ENCODE peak calls at places on chromosomes 6 and 20, in eight cellular contexts. N is stomach, M is GM06990, E is psoas muscle, R is colonic mucosa, Z is kidney epithelial cell, K is mesendoderm, W is left ventricle myocardium inferior. I is an unnamed sample.

GRCh38 chr6:79598012-79598411 is 33.1 kb upstream of the SH3BGRL2 start:
- DNase-seq in E (no peak), M (no peak), Z (no peak), N (no peak), W (no peak), R (no peak), K (no peak), I (no peak)

GRCh38 chr6:10300071-10300470 is 114.8 kb downstream of the TFAP2A start:
- DNase-seq in N (no peak), E (no peak), M (no peak), W (no peak), R (no peak), Z (peak; percentile 71), K (no peak), I (no peak)

GRCh38 chr6:150417247-150417646 is 48.4 kb downstream of the IYD start:
- DNase-seq in R (no peak), E (no peak), K (no peak), M (no peak), W (no peak), Z (no peak), N (no peak), I (no peak)

GRCh38 chr6:129215246-129215645 is 332.3 kb downstream of the LAMA2 start:
- DNase-seq in K (no peak), N (no peak), R (no peak), M (no peak), Z (no peak), E (no peak), W (no peak), I (no peak)

GRCh38 chr20:22791877-22792525 is 207.6 kb upstream of the FOXA2 start:
- DNase-seq in E (no peak), M (no peak), W (no peak), R (no peak), Z (no peak), N (no peak), K (no peak), I (no peak)

GRCh38 chr6:93562566-93562965 is 143.2 kb upstream of the EPHA7 start:
- DNase-seq in Z (no peak), M (no peak), R (no peak), W (no peak), K (no peak), E (no peak), N (no peak), I (no peak)

GRCh38 chr6:10347561-10348327 is 67.1 kb downstream of the TFAP2A start:
- DNase-seq in W (no peak), N (no peak), R (no peak), E (no peak), M (no peak), K (peak; percentile 69), Z (peak; percentile 53), I (peak; percentile 58)

GRCh38 chr6:106347219-106347618 is 13.3 kb upstream of the CRYBG1 start:
- DNase-seq in R (no peak), K (no peak), N (no peak), W (no peak), M (no peak), E (no peak), Z (no peak), I (no peak)

GRCh38 chr6:49606696-49607390 is 29.8 kb downstream of the RHAG start:
- DNase-seq in W (no peak), K (peak; percentile 70), N (no peak), E (no peak), R (peak; percentile 35), M (no peak), Z (peak; percentile 47), I (peak; percentile 8)

DNA sequence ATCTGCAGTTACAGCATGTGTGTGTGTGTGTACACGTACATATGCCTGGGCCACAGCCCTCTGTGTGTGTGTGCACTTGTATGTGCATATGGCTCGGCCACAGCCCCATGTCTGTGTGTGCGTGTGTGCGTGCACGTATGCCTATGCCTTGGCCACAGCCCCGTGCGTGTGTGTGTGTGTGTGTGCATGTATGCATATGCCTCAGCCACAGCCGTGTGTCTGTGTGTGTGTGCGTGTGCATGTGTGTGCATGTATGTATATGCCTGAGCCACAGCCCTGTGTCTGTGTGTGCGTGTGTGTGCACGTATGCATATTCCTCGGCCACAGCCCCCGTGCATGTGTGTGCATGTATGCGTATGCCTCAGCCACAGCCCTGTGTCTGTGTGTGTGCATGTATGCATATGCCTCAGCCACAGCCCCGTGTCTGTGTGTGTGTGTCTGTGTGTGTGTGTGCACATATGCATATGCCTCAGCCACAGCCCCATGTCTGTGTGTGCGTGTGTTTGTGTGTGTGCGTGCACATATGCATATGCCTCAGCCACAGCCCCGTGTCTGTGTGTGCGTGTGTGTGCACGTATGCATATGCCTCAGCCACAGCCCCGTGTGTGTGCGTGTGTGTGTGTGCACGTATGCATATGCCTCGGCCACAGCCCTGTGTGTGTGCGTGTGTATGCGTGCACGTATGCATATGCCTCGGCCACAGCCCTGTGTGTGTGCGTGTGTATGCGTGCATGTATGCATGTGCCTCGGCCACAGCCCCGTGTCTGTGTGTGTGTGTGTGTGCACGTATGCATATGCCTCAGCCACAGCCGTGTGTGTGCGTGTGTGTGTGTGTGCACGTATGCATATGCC is 14.6 kb upstream of the C20orf204 start:
- DNase-seq in N (no peak), W (no peak), R (no peak), K (no peak), M (no peak), Z (no peak), E (no peak), I (no peak)
- H3K36me3 ChIP-seq in N (peaks cover 95% of the 10 kb centered on the region), W (peaks cover 92% of the 10 kb centered on the region), R (peaks cover 42% of the 10 kb centered on the region), K (peaks cover 17% of the 10 kb centered on the region), M (peaks cover 52% of the 10 kb centered on the region), Z (peaks cover 3% of the 10 kb centered on the region), E (no peaks in the 10 kb centered on the region), I (peaks cover 50% of the 10 kb centered on the region)

GRCh38 chr6:112179631-112180030 is 74.7 kb downstream of the LAMA4 start:
- DNase-seq in M (no peak), K (no peak), R (no peak), W (no peak), N (no peak), E (no peak), Z (no peak), I (no peak)
- H3K36me3 ChIP-seq in M (no peaks in the 10 kb centered on the region), K (no peaks in the 10 kb centered on the region), R (no peaks in the 10 kb centered on the region), W (peaks cover 66% of the 10 kb centered on the region), N (no peaks in the 10 kb centered on the region), E (no peaks in the 10 kb centered on the region), Z (no peaks in the 10 kb centered on the region), I (peaks cover 6% of the 10 kb centered on the region)

DNA sequence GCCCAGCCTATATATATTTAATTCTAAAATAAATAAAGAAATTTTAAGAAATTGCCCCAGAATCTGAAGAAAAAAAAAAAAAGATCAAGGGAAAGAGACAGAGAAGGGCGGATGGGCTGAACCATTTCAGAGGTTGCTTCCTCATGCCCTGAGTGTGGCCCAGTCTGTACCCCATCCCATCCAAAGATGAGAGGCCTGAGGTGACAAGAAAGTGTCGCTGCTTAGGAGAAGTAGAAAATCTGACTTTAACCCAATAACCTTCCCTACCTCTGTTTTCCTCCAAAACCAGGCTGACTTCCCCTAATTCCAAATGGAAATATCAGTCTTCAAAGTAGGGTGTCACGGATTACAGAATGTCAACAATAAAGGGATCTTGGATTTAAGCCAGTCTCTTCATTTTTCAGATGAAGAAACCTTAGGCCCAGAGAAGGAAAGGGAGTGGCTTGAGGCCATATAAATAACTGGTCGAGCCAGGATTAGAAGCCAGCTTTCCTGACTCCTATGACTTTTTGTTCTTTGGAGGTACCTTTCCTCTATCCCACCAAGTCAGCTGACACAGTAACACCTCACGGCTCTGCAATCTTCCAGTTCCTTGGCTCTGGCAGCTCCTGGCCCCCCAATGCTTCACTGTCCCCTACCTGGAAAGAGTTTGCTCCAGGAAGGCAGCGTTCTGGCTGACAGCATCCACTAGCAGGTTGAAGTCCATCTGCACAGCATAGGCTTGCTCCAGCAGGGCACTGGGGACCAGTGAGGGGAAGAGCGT is 10.1 kb downstream of the GSS start:
- DNase-seq in Z (no peak), R (peak; percentile 62), W (no peak), N (peak; percentile 80), K (no peak), E (no peak), M (no peak), I (no peak)
- H3K36me3 ChIP-seq in Z (peaks cover 1% of the 10 kb centered on the region), R (peaks cover 4% of the 10 kb centered on the region), W (peaks cover 30% of the 10 kb centered on the region), N (peaks cover 13% of the 10 kb centered on the region), K (peaks cover 1% of the 10 kb centered on the region), E (no peaks in the 10 kb centered on the region), M (peaks cover 16% of the 10 kb centered on the region), I (peaks cover 7% of the 10 kb centered on the region)

GRCh38 chr20:47696856-47697255 is 88.4 kb downstream of the SULF2 start:
- DNase-seq in M (no peak), E (no peak), N (no peak), Z (no peak), R (no peak), K (no peak), W (no peak), I (no peak)
- H3K36me3 ChIP-seq in M (no peaks in the 10 kb centered on the region), E (no peaks in the 10 kb centered on the region), N (no peaks in the 10 kb centered on the region), Z (no peaks in the 10 kb centered on the region), R (no peaks in the 10 kb centered on the region), K (no peaks in the 10 kb centered on the region), W (peaks cover 10% of the 10 kb centered on the region), I (no peaks in the 10 kb centered on the region)

GRCh38 chr20:38514185-38514584 is 41.5 kb downstream of the RALGAPB start:
- DNase-seq in Z (no peak), E (no peak), W (no peak), K (no peak), N (no peak), M (no peak), R (no peak), I (no peak)
- H3K36me3 ChIP-seq in Z (no peaks in the 10 kb centered on the region), E (peaks cover 3% of the 10 kb centered on the region), W (peaks cover 65% of the 10 kb centered on the region), K (peaks cover 3% of the 10 kb centered on the region), N (peaks cover 14% of the 10 kb centered on the region), M (peaks cover 8% of the 10 kb centered on the region), R (no peaks in the 10 kb centered on the region), I (peaks cover 3% of the 10 kb centered on the region)

GRCh38 chr20:16902657-16903056 is 154.5 kb downstream of the OTOR start:
- DNase-seq in W (no peak), M (no peak), K (no peak), E (no peak), N (no peak), Z (no peak), R (no peak), I (no peak)

DNA sequence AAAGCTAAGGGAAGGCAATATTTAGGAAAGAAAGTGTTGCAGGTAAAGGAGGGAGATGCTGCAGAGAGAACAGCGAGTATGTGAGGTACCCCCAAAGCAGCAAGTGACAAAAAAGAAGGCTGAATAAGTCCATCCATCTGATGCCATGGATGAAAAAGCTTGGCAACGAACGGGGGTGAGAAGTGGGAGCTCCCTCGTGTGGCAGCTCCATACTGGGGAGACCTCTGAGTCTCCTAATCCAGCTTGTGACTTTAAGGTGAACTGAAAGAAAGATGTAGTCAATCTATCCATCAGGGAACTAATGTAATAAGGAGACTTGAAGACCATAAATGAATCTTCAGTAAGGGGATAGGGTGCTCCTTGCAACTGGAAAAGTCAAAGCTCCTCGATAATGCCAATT is 156.6 kb downstream of the OTOR start:
- DNase-seq in Z (no peak), N (no peak), R (no peak), M (no peak), W (no peak), E (no peak), K (no peak), I (no peak)
- H3K36me3 ChIP-seq in Z (no peaks in the 10 kb centered on the region), N (no peaks in the 10 kb centered on the region), R (no peaks in the 10 kb centered on the region), M (no peaks in the 10 kb centered on the region), W (no peaks in the 10 kb centered on the region), E (no peaks in the 10 kb centered on the region), K (no peaks in the 10 kb centered on the region), I (no peaks in the 10 kb centered on the region)

GRCh38 chr6:35852994-35853393 is 47.8 kb downstream of the LHFPL5 start:
- DNase-seq in N (no peak), K (no peak), W (no peak), Z (no peak), M (no peak), R (no peak), E (no peak), I (no peak)
- H3K36me3 ChIP-seq in N (peaks cover 13% of the 10 kb centered on the region), K (peaks cover 3% of the 10 kb centered on the region), W (peaks cover 76% of the 10 kb centered on the region), Z (no peaks in the 10 kb centered on the region), M (peaks cover 8% of the 10 kb centered on the region), R (no peaks in the 10 kb centered on the region), E (peaks cover 11% of the 10 kb centered on the region), I (peaks cover 3% of the 10 kb centered on the region)

GRCh38 chr20:57663681-57664451 is 43.6 kb upstream of the ZBP1 start:
- DNase-seq in W (peak; percentile 10), M (no peak), N (no peak), K (no peak), Z (no peak), E (no peak), R (no peak), I (no peak)
- H3K36me3 ChIP-seq in W (peaks cover 5% of the 10 kb centered on the region), M (no peaks in the 10 kb centered on the region), N (no peaks in the 10 kb centered on the region), K (peaks cover 3% of the 10 kb centered on the region), Z (no peaks in the 10 kb centered on the region), E (no peaks in the 10 kb centered on the region), R (no peaks in the 10 kb centered on the region), I (peaks cover 1% of the 10 kb centered on the region)